ENCODE peak calls at places on chromosomes 12 and 14, in four cellular contexts. F, B, M and G are unnamed samples.

GRCh38 chr14:86533834-86534233 is 1003.9 kb downstream of the FLRT2 start:
- DNase-seq in F (no peak), B (no peak), M (no peak), G (no peak)

GRCh38 chr12:6065872-6066217 is 58.6 kb downstream of the VWF start:
- DNase-seq in F (no peak), B (no peak), M (no peak), G (no peak)

GRCh38 chr12:111454716-111455447 is 49.2 kb downstream of the SH2B3 start:
- DNase-seq in F (no peak), B (no peak), M (no peak), G (no peak)

GRCh38 chr12:49187184-49187583 is 1.7 kb downstream of the TUBA1A start:
- DNase-seq in F (peak), B (no peak), M (peak), G (no peak)

GRCh38 chr14:91149462-91149861 is 35.6 kb downstream of the DGLUCY start:
- DNase-seq in F (peak), B (peak), M (no peak), G (peak)

GRCh38 chr12:130698106-130698505 is 18.0 kb downstream of the RIMBP2 start:
- DNase-seq in F (no peak), B (no peak), M (no peak), G (no peak)

GRCh38 chr12:15545329-15545728 is 223.0 kb downstream of the PTPRO start:
- DNase-seq in F (no peak), B (no peak), M (no peak), G (no peak)

GRCh38 chr12:18882690-18883089 is 144.8 kb downstream of the CAPZA3 start:
- DNase-seq in F (no peak), B (no peak), M (no peak), G (no peak)

GRCh38 chr12:88955541-88955940 is 375.3 kb upstream of the KITLG start:
- DNase-seq in F (no peak), B (no peak), M (no peak), G (no peak)

GRCh38 chr12:110844551-110845395 is 2.0 kb upstream of the CCDC63 start:
- DNase-seq in F (no peak), B (no peak), M (peak), G (no peak)

GRCh38 chr12:66600805-66601392 is 78.0 kb downstream of the GRIP1 start:
- DNase-seq in F (no peak), B (no peak), M (no peak), G (no peak)

GRCh38 chr12:62813031-62813829 is 121.7 kb downstream of the PPM1H start:
- DNase-seq in F (peak), B (peak), M (peak), G (peak)

GRCh38 chr12:24861751-24862575 is 86.9 kb downstream of the BCAT1 start:
- DNase-seq in F (peak), B (no peak), M (no peak), G (no peak)

GRCh38 chr14:60266021-60266937 is 17.3 kb downstream of the PPM1A start:
- DNase-seq in F (no peak), B (no peak), M (no peak), G (no peak)

GRCh38 chr12:21337959-21338704 is 3.4 kb upstream of the SLCO1A2 start:
- DNase-seq in F (no peak), B (no peak), M (no peak), G (no peak)

DNA sequence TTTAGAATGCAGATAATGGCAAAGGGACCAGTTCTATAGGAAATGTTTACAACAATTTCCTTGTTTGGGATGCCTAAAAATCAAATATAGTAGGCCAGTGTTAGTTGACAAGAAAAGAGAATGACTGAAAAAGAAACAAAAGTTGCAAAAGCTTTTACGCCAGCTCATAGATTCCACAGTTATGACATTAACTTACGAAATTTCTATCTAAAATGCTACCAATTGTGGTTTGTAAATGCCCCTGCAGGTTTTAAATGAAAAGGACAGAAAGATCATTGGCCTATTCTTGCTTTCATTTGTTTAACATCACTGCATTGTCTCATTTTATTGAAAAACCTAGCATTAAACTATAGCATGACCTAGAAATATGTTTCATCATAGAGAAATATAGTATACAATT is 345.8 kb downstream of the CCDC91 start:
- DNase-seq in F (no peak), B (no peak), M (no peak), G (no peak)
- TF ChIP-seq CTCF in F (no peak), B (no peak), M (no peak), G (no peak)

GRCh38 chr12:46571593-46571992 is 199.0 kb upstream of the SLC38A2 start:
- DNase-seq in F (no peak), B (no peak), M (no peak), G (no peak)

GRCh38 chr12:46569826-46570390 is 197.3 kb upstream of the SLC38A2 start:
- DNase-seq in F (no peak), B (no peak), M (no peak), G (no peak)

GRCh38 chr12:46577063-46577776 is 204.6 kb upstream of the SLC38A2 start:
- DNase-seq in F (no peak), B (no peak), M (no peak), G (no peak)

GRCh38 chr12:46574853-46575252 is 202.3 kb upstream of the SLC38A2 start:
- DNase-seq in F (no peak), B (no peak), M (no peak), G (no peak)

GRCh38 chr12:46572644-46573630 is 200.4 kb upstream of the SLC38A2 start:
- DNase-seq in F (no peak), B (no peak), M (no peak), G (no peak)
- TF ChIP-seq CTCF in F (no peak), B (no peak), M (no peak), G (no peak)

DNA sequence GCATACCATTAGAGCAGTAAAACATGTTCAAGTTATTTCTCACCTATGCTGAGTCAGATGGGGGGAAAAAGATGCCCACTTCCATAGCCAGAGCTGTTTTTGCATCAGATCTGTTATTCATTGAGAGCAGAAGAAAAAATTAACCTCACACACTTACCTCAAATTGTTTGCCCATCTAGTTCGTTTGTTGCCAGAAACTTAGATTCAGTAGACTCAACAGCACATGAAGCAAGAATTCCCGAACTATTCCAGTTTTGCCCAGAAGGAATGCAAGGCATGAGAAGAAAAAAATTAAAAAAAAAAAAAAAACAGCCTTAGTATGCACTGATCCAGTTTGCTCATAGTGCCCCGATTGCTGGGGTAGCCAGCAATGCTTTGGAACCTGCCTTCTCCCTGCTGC is 12.4 kb upstream of the DPF3 start:
- DNase-seq in F (no peak), B (no peak), M (no peak), G (no peak)
- TF ChIP-seq CTCF in F (no peak), B (no peak), M (no peak), G (no peak)

GRCh38 chr14:88562831-88563686 is at the start of gene ZC3H14:
- DNase-seq in F (peak), B (no peak), M (peak), G (peak)
- TF ChIP-seq CTCF in F (peak), B (no peak), M (no peak), G (no peak)